ENCODE peak calls at places on chromosomes 13 and 19, in nine cellular contexts. G, R, O, S, L, D, M, E and A are unnamed samples.
A peak's percentile ranks its signal among the peaks of the same experiment; 100 is the strongest.

GRCh38 chr19:47637550-47637949 is 28.6 kb downstream of the BICRA start:
- DNase-seq in G (no peak), R (peak; percentile 12), O (no peak), S (no peak), L (peak; percentile 63), D (no peak), M (no peak), E (no peak), A (no peak)

GRCh38 chr19:1112254-1113208 is 8.7 kb downstream of the GPX4 start:
- DNase-seq in G (peak; percentile 86), R (peak; percentile 81), O (no peak), S (peak; percentile 64), L (no peak), D (no peak), M (peak; percentile 82), E (peak; percentile 60), A (peak; percentile 84)

GRCh38 chr13:52842440-52842839 is 6.0 kb downstream of the PCDH8 start:
- DNase-seq in G (no peak), R (no peak), O (no peak), S (no peak), L (no peak), D (no peak), M (no peak), E (no peak), A (no peak)

GRCh38 chr13:24168392-24168750 is 7.9 kb downstream of the SPATA13 start:
- DNase-seq in G (no peak), R (no peak), O (no peak), S (no peak), L (no peak), D (no peak), M (no peak), E (no peak), A (no peak)

GRCh38 chr19:273393-273792 is 17.8 kb downstream of the PLPP2 start:
- DNase-seq in G (no peak), R (no peak), O (no peak), S (no peak), L (no peak), D (no peak), M (no peak), E (no peak), A (no peak)

GRCh38 chr13:80132741-80133601 is 208.0 kb downstream of the SPRY2 start:
- DNase-seq in G (peak; percentile 83), R (peak; percentile 73), O (no peak), S (peak; percentile 32), L (peak; percentile 76), D (peak; percentile 77), M (peak; percentile 55), E (peak; percentile 75), A (peak; percentile 53)

GRCh38 chr13:74191036-74191809 is 57.0 kb upstream of the KLF12 start:
- DNase-seq in G (no peak), R (no peak), O (no peak), S (no peak), L (no peak), D (peak; percentile 53), M (no peak), E (no peak), A (no peak)

GRCh38 chr13:60765700-60766411 is 368.8 kb downstream of the TDRD3 start:
- DNase-seq in G (no peak), R (no peak), O (no peak), S (no peak), L (peak; percentile 38), D (no peak), M (no peak), E (no peak), A (no peak)

GRCh38 chr13:112229992-112230872 is 145.9 kb upstream of the SPACA7 start:
- DNase-seq in G (peak; percentile 22), R (no peak), O (no peak), S (no peak), L (no peak), D (no peak), M (no peak), E (no peak), A (no peak)

GRCh38 chr19:49057636-49058234 is at the start of gene CGB7:
- DNase-seq in G (peak; percentile 82), R (peak; percentile 84), O (peak; percentile 29), S (peak; percentile 80), L (peak; percentile 29), D (peak; percentile 86), M (peak; percentile 84), E (peak; percentile 78), A (peak; percentile 80)

GRCh38 chr13:58907347-58907746 is 1256.4 kb downstream of the DIAPH3 start:
- DNase-seq in G (no peak), R (no peak), O (no peak), S (no peak), L (no peak), D (no peak), M (no peak), E (no peak), A (no peak)

GRCh38 chr13:109694972-109695371 is 91.4 kb downstream of the IRS2 start:
- DNase-seq in G (no peak), R (no peak), O (no peak), S (no peak), L (no peak), D (no peak), M (no peak), E (no peak), A (no peak)

GRCh38 chr13:32264407-32264806 is 50.8 kb downstream of the ZAR1L start:
- DNase-seq in G (no peak), R (peak; percentile 58), O (no peak), S (peak; percentile 69), L (peak; percentile 54), D (peak; percentile 67), M (no peak), E (peak; percentile 79), A (no peak)
- H3K27ac ChIP-seq in G (peak overlapping the region; percentile 40), R (peak overlapping the region; percentile 59), O (no peak overlapping the region), S (peak overlapping the region; percentile 79), L (no peak overlapping the region), D (no peak overlapping the region), M (peak overlapping the region; percentile 14), E (peak overlapping the region; percentile 80), A (no peak overlapping the region)

DNA sequence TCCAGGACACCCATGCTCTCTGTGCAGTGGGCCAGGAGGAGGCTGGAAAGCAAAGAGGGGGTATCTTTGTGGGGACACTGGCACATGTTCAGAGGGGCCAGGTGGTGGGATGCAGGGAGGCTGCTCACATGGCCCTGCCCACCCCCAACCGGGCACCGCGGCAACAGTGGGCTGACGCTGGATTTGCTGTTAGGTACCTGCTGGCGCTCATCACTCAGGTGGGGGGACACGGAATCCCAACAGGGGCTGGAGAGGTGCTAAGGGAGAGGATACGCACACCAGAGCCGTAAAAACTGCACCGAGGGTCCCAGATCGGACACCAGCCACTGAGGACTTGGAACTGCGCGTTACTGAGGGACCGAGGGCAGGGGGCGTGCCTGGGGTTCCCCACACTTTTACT is 19.2 kb downstream of the AKAP8L start:
- DNase-seq in G (peak; percentile 38), R (no peak), O (no peak), S (no peak), L (no peak), D (no peak), M (no peak), E (no peak), A (no peak)
- H3K27ac ChIP-seq in G (no peak overlapping the region), R (peak overlapping the region; percentile 74), O (no peak overlapping the region), S (no peak overlapping the region), L (no peak overlapping the region), D (no peak overlapping the region), M (no peak overlapping the region), E (no peak overlapping the region), A (no peak overlapping the region)

DNA sequence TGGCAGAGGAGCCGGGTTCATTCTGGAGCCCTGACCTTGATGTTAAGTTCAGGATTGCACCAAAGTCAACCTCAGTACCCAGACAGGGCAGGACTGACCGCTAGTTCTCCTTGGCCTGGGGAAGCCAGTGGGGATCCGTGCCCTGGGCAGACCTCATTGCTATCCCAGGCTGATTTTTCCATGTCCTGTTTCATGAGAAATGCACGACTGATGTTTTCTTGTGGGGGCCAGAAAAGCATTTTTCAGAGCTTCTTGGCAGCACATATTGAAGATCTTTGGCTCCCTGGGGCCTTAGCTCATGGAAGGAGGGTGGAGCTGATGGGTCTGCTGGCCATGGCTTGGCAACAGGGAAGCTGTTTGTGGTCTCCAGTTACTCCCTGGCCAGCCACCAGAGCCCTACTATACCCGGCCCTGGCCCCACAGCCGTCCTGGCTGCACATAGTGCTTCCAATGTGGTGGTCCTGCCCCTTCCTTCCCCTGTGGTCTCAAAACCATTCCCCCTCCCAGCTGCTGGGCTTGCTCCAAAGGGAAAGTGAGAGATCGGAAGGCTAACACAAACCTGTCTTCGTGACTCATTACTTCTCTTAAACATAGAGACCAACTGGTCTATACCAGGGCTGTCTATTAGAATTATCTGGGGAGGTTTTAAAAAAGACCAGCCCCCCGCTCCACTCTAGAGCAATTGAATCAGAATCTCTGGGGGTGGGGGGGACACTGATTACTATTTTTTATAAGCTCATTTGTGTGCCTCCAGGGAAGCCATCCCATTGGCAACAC is 11.3 kb downstream of the IL17D start:
- DNase-seq in G (no peak), R (peak; percentile 89), O (no peak), S (peak; percentile 53), L (peak; percentile 29), D (no peak), M (no peak), E (peak; percentile 75), A (no peak)
- H3K27ac ChIP-seq in G (no peak overlapping the region), R (peak overlapping the region; percentile 91), O (no peak overlapping the region), S (peak overlapping the region; percentile 77), L (peak overlapping the region; percentile 6), D (no peak overlapping the region), M (no peak overlapping the region), E (peak overlapping the region; percentile 80), A (no peak overlapping the region)

DNA sequence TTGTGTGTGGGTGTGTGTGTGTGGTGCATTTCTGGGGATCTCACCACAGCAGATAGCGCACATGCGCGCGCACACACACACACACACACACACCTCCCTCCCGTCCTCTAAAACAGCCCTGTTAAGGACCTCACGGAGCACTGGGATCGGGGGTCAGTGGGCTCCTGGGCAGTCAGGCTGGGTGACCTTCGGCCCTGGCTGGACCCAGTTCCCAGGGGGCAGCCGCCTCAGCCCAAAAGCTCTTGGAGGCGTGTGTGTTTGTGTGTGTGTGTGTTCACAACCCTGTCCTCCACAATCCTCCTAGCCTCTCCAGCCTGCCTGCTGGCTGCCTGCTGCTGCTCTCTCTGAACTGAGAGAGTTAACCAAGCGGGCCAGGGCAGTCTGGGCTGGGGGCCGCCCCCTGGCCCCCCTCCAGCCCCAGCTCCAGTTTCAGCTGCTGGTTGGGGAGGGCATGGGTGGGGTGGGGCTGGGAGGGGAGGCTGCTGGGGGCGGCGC is 272 bp upstream of the FXYD1 start:
- DNase-seq in G (no peak), R (peak; percentile 92), O (no peak), S (peak; percentile 76), L (no peak), D (peak; percentile 88), M (no peak), E (peak; percentile 82), A (no peak)
- H3K27ac ChIP-seq in G (peak overlapping the region; percentile 84), R (peak overlapping the region; percentile 97), O (no peak overlapping the region), S (peak overlapping the region; percentile 99), L (no peak overlapping the region), D (no peak overlapping the region), M (peak overlapping the region; percentile 82), E (peak overlapping the region; percentile 100), A (no peak overlapping the region)